ENCODE peak calls at places on chromosomes 13 and 19, in nine cellular contexts. N is H1, W is mammary epithelial cell, U is aorta, H is K562, J is trophoblast cell, M is mesenchymal stem cell, Z is MM.1S, G is psoas muscle. C is an unnamed sample.

GRCh38 chr13:93116809-93117208 is 109.8 kb upstream of the GPC6 start:
- DNase-seq in N (no peak), W (no peak), U (no peak), H (no peak), J (no peak), M (no peak), Z (peak; percentile 11), G (no peak), C (no peak)

GRCh38 chr13:46134961-46135522 is 30.2 kb upstream of the CPB2 start:
- DNase-seq in N (no peak), W (peak; percentile 93), U (no peak), H (no peak), J (peak; percentile 93), M (no peak), Z (no peak), G (no peak), C (no peak)

GRCh38 chr13:99808786-99809185 is 162.8 kb downstream of the ZIC5 start:
- DNase-seq in N (no peak), W (no peak), U (no peak), H (no peak), J (no peak), M (no peak), Z (no peak), G (no peak), C (no peak)

GRCh38 chr19:51546650-51547396 is 15.4 kb upstream of the SIGLEC6 start:
- DNase-seq in N (no peak), W (no peak), U (no peak), H (peak; percentile 77), J (peak; percentile 40), M (peak; percentile 69), Z (no peak), G (no peak), C (no peak)

GRCh38 chr13:35964764-35965163 is 166.4 kb downstream of the DCLK1 start:
- DNase-seq in N (no peak), W (no peak), U (no peak), H (no peak), J (no peak), M (peak; percentile 18), Z (no peak), G (no peak), C (no peak)

GRCh38 chr13:24341439-24341838 is 32.1 kb downstream of the C1QTNF9 start:
- DNase-seq in N (no peak), W (peak; percentile 38), U (no peak), H (no peak), J (no peak), M (peak; percentile 1), Z (no peak), G (no peak), C (no peak)

GRCh38 chr19:43430142-43430710 is 15.5 kb downstream of the TEX101 start:
- DNase-seq in N (no peak), W (no peak), U (no peak), H (no peak), J (no peak), M (no peak), Z (peak; percentile 64), G (no peak), C (no peak)

GRCh38 chr13:40666058-40666904 is at the start of gene FOXO1:
- DNase-seq in N (no peak), W (peak; percentile 84), U (peak; percentile 93), H (peak; percentile 96), J (peak; percentile 92), M (peak; percentile 84), Z (peak; percentile 76), G (peak; percentile 94), C (peak; percentile 81)

GRCh38 chr19:7333198-7334118 is 15.3 kb upstream of the ARHGEF18 start:
- DNase-seq in N (no peak), W (peak; percentile 53), U (no peak), H (no peak), J (no peak), M (no peak), Z (no peak), G (no peak), C (no peak)

GRCh38 chr19:3544742-3545668 is 6.0 kb downstream of the TEKTIP1 start:
- DNase-seq in N (no peak), W (peak; percentile 83), U (peak; percentile 81), H (peak; percentile 84), J (peak; percentile 89), M (peak; percentile 62), Z (peak; percentile 58), G (peak; percentile 80), C (peak; percentile 81)

GRCh38 chr13:97448503-97449251 is 14.7 kb downstream of the RAP2A start:
- DNase-seq in N (no peak), W (no peak), U (no peak), H (no peak), J (peak; percentile 67), M (no peak), Z (no peak), G (no peak), C (no peak)

GRCh38 chr13:47250141-47250540 is 353.3 kb upstream of the HTR2A start:
- DNase-seq in N (no peak), W (peak; percentile 63), U (peak; percentile 61), H (no peak), J (no peak), M (no peak), Z (no peak), G (no peak), C (no peak)

GRCh38 chr13:37109080-37109678 is 3.7 kb upstream of the CSNK1A1L start:
- DNase-seq in N (no peak), W (peak; percentile 19), U (no peak), H (no peak), J (peak; percentile 65), M (peak; percentile 58), Z (no peak), G (no peak), C (no peak)

GRCh38 chr13:74747186-74747955 is 613.2 kb upstream of the KLF12 start:
- DNase-seq in N (no peak), W (no peak), U (no peak), H (no peak), J (no peak), M (no peak), Z (no peak), G (no peak), C (no peak)

GRCh38 chr19:28294395-28294794 is 918.6 kb downstream of the UQCRFS1 start:
- DNase-seq in N (no peak), W (peak; percentile 35), U (no peak), H (no peak), J (no peak), M (no peak), Z (no peak), G (no peak), C (no peak)

DNA sequence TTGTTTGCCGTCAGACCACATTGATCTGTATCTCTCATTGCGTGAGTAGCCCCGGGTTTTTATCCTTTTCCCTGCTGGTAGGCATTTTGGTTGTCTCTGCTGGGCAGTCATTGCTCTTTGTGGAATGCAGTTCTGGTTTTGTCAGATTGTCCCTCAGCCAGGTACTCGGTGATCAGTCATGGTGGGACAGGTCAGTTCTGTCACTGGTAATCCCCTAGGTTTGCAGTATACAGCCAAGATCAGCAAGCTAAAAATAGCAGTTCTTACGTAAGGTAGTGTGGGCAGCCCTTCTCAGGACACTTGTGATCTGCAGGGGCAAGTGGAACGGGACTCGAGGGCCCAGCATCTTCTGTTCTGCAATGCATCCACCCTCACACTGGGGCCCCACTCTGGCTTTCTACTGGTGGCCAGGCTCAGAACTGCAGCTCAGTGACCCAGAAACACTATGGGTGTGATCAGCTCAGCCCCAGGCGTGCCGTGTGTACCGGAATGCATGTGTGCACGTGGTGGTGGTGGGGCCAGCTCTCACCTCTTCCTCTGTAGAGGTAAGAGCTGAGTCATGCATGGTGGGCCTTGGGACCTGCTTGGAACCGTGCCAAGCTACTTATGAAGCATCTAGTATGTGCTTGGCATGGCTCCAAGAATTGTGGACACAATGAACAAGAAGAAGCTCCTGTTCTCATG is 6.3 kb downstream of the PLEKHF1 start:
- DNase-seq in N (no peak), W (peak; percentile 82), U (peak; percentile 61), H (peak; percentile 68), J (peak; percentile 99), M (peak; percentile 43), Z (no peak), G (peak; percentile 65), C (peak; percentile 87)
- H3K9me3 ChIP-seq in N (no peaks in the 10 kb centered on the region), W (no peaks in the 10 kb centered on the region), U (no peaks in the 10 kb centered on the region), H (no peaks in the 10 kb centered on the region), J (no peaks in the 10 kb centered on the region), M (no peaks in the 10 kb centered on the region), Z (no peaks in the 10 kb centered on the region), G (no peaks in the 10 kb centered on the region), C (no peaks in the 10 kb centered on the region)

DNA sequence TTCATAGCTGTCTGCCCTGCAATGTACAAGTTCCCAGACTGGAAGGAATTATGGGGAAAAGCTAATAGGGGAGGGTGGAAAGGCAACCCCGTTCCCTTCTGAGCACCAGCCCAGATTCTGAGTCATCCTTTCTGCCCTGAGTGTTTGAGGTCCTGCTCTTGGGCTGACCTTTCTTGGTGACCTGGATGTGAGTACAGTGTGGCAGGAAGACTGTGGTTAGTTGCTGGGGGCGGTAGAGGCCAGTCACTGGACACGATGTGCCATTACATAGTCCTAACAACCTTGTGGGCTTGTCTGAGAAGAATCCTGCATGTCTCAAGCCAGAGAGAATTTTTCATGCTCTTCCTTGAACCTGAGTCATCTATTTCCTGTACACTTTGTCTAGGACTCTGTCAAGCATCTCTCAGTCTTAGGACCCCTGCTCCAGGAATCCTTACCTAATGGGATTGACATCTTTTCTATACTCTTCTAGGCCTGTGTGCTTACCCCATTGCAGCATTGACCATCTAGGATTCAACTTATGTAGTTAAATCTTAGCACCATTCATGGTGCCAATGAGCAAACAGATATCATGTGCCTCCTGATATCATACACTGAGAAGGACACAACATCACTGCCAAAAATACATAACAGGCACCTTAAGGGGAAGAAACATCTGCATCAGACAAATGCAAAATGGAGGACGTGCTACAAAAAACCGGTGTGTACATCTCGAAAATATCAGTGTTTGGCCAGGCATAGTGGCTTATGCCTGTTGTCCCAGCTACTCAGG is 8.1 kb upstream of the ANGPTL4 start:
- DNase-seq in N (no peak), W (peak; percentile 98), U (peak; percentile 80), H (peak; percentile 43), J (peak; percentile 54), M (peak; percentile 100), Z (no peak), G (peak; percentile 53), C (no peak)
- H3K27ac ChIP-seq in N (no peak overlapping the region), W (peak overlapping the region; percentile 55), U (peak overlapping the region; percentile 3), H (peak overlapping the region; percentile 30), J (peak overlapping the region; percentile 7), M (peak overlapping the region; percentile 91), Z (no peak overlapping the region), G (peak overlapping the region; percentile 10), C (no peak overlapping the region)

GRCh38 chr13:43758834-43759233 is 27.9 kb downstream of the ENOX1 start:
- DNase-seq in N (no peak), W (no peak), U (no peak), H (no peak), J (no peak), M (no peak), Z (peak; percentile 69), G (no peak), C (no peak)
- H3K9me3 ChIP-seq in N (no peaks in the 10 kb centered on the region), W (no peaks in the 10 kb centered on the region), U (no peaks in the 10 kb centered on the region), H (no peaks in the 10 kb centered on the region), J (no peaks in the 10 kb centered on the region), M (no peaks in the 10 kb centered on the region), Z (no peaks in the 10 kb centered on the region), G (no peaks in the 10 kb centered on the region), C (no peaks in the 10 kb centered on the region)

GRCh38 chr19:33394723-33395560 is 21.4 kb downstream of the CEBPG start:
- DNase-seq in N (no peak), W (no peak), U (no peak), H (no peak), J (no peak), M (no peak), Z (no peak), G (no peak), C (no peak)
- H3K27ac ChIP-seq in N (no peak overlapping the region), W (no peak overlapping the region), U (no peak overlapping the region), H (no peak overlapping the region), J (no peak overlapping the region), M (no peak overlapping the region), Z (no peak overlapping the region), G (peak overlapping the region; percentile 41), C (no peak overlapping the region)

GRCh38 chr19:56769650-56770049 is 70.9 kb downstream of the PEG3 start:
- DNase-seq in N (no peak), W (no peak), U (no peak), H (no peak), J (no peak), M (no peak), Z (no peak), G (no peak), C (no peak)
- H3K9me3 ChIP-seq in N (peaks cover 58% of the 10 kb centered on the region), W (peaks cover 20% of the 10 kb centered on the region), U (no peaks in the 10 kb centered on the region), H (no peaks in the 10 kb centered on the region), J (peaks cover 13% of the 10 kb centered on the region), M (peaks cover 12% of the 10 kb centered on the region), Z (no peaks in the 10 kb centered on the region), G (peaks cover 10% of the 10 kb centered on the region), C (peaks cover 23% of the 10 kb centered on the region)

C was measured in CD4-positive, alpha-beta T cell.